ENCODE peak calls at places on chromosomes 16 and 17, in four cellular contexts. B is K562, K is GM12891, G is GM12878. N is an unnamed sample.

GRCh38 chr16:17930280-17930679 is 406.3 kb downstream of the NPIPA8 start:
- DNase-seq in B (no peak), K (no peak), G (no peak), N (no peak)

GRCh38 chr16:3035289-3035971 is 1.3 kb downstream of the BICDL2 start:
- DNase-seq in B (no peak), K (no peak), G (no peak), N (no peak)

GRCh38 chr17:67520282-67520906 is 143.3 kb downstream of the PITPNC1 start:
- DNase-seq in B (no peak), K (no peak), G (no peak), N (peak)

GRCh38 chr16:28475221-28475620 is 3.1 kb upstream of the NPIPB7 start:
- DNase-seq in B (no peak), K (no peak), G (no peak), N (no peak)

GRCh38 chr16:85659805-85660511 is 28.8 kb downstream of the GINS2 start:
- DNase-seq in B (peak), K (peak), G (no peak), N (no peak)

GRCh38 chr16:7284780-7285179 is 47.9 kb upstream of the RBFOX1 start:
- DNase-seq in B (no peak), K (no peak), G (no peak), N (no peak)

GRCh38 chr17:1908699-1909309 is 79.0 kb downstream of the RPA1 start:
- DNase-seq in B (peak), K (no peak), G (no peak), N (peak)

GRCh38 chr17:45266372-45266926 is 4.6 kb upstream of the SPATA32 start:
- DNase-seq in B (no peak), K (no peak), G (no peak), N (no peak)

GRCh38 chr17:80101946-80102706 is 745 bp downstream of the GAA start:
- DNase-seq in B (peak), K (no peak), G (no peak), N (peak)

GRCh38 chr17:78853926-78854394 is 13.3 kb upstream of the USP36 start:
- DNase-seq in B (peak), K (no peak), G (no peak), N (no peak)

GRCh38 chr16:29729116-29729521 is 16.7 kb downstream of the C16orf54 start:
- DNase-seq in B (peak), K (no peak), G (no peak), N (no peak)

GRCh38 chr16:72467157-72467759 is 295.3 kb upstream of the PMFBP1 start:
- DNase-seq in B (peak), K (no peak), G (no peak), N (peak)

GRCh38 chr16:2043296-2043979 is 4.2 kb downstream of the NTHL1 start:
- DNase-seq in B (no peak), K (no peak), G (no peak), N (no peak)

GRCh38 chr16:3152022-3152272 is 17.1 kb downstream of the ZNF213 start:
- DNase-seq in B (no peak), K (no peak), G (no peak), N (peak)

GRCh38 chr17:36117505-36118382 is 14.1 kb downstream of the CCL4 start:
- DNase-seq in B (no peak), K (no peak), G (no peak), N (no peak)

GRCh38 chr17:40104570-40105471 is 4.4 kb upstream of the NR1D1 start:
- DNase-seq in B (no peak), K (no peak), G (no peak), N (no peak)

GRCh38 chr17:81309140-81309858 is 14.2 kb upstream of the SLC38A10 start:
- DNase-seq in B (peak), K (no peak), G (no peak), N (peak)

GRCh38 chr17:58377005-58377660 is 25.1 kb upstream of the SUPT4H1 start:
- DNase-seq in B (no peak), K (no peak), G (no peak), N (no peak)

GRCh38 chr17:21165922-21166598 is 39.3 kb downstream of the DHRS7B start:
- DNase-seq in B (no peak), K (no peak), G (no peak), N (no peak)

GRCh38 chr17:57099165-57099564 is 14.1 kb downstream of the AKAP1 start:
- DNase-seq in B (peak), K (peak), G (no peak), N (no peak)

GRCh38 chr16:2061023-2061422 is 13.2 kb downstream of the TSC2 start:
- DNase-seq in B (no peak), K (no peak), G (no peak), N (no peak)

GRCh38 chr17:67055041-67055443 is 10.7 kb downstream of the CACNG1 start:
- DNase-seq in B (no peak), K (no peak), G (no peak), N (no peak)

GRCh38 chr17:81510798-81511549 is 1.6 kb downstream of the ACTG1 start:
- DNase-seq in B (no peak), K (no peak), G (no peak), N (no peak)

GRCh38 chr17:38587956-38588771 is 17.6 kb downstream of the SRCIN1 start:
- DNase-seq in B (no peak), K (no peak), G (no peak), N (no peak)

GRCh38 chr17:79799174-79799537 is 2.3 kb upstream of the CBX8 start:
- DNase-seq in B (no peak), K (no peak), G (no peak), N (no peak)

GRCh38 chr16:88591577-88592021 is 21.4 kb downstream of the ZC3H18 start:
- DNase-seq in B (no peak), K (no peak), G (peak), N (no peak)

GRCh38 chr17:8163978-8164814 is 1.4 kb upstream of the VAMP2 start:
- DNase-seq in B (peak), K (no peak), G (no peak), N (peak)

GRCh38 chr16:85523602-85524364 is 89.3 kb upstream of the GSE1 start:
- DNase-seq in B (peak), K (no peak), G (no peak), N (peak)

GRCh38 chr17:69462010-69462409 is 47.5 kb downstream of the MAP2K6 start:
- DNase-seq in B (no peak), K (no peak), G (no peak), N (no peak)

GRCh38 chr17:14095630-14096029 is 26.3 kb downstream of the COX10 start:
- DNase-seq in B (no peak), K (no peak), G (no peak), N (no peak)

GRCh38 chr17:57574040-57574513 is 171.0 kb downstream of the CCDC182 start:
- DNase-seq in B (no peak), K (no peak), G (no peak), N (no peak)

GRCh38 chr17:59786213-59786535 is 78.7 kb downstream of the VMP1 start:
- DNase-seq in B (no peak), K (no peak), G (no peak), N (no peak)

GRCh38 chr17:28904800-28905199 is 1.9 kb upstream of the DHRS13 start:
- DNase-seq in B (peak), K (no peak), G (no peak), N (no peak)

GRCh38 chr16:3789375-3790067 is 72.2 kb upstream of the TRAP1 start:
- DNase-seq in B (no peak), K (peak), G (peak), N (no peak)

GRCh38 chr17:6755281-6755680 is 565 bp upstream of the XAF1 start:
- DNase-seq in B (no peak), K (no peak), G (no peak), N (no peak)
- TF ChIP-seq SPI1 in B (peak), K (no peak), G (no peak), N (no peak)

GRCh38 chr17:43732961-43733360 is 25.6 kb downstream of the SOST start:
- DNase-seq in B (no peak), K (no peak), G (no peak), N (no peak)
- TF ChIP-seq SPI1 in B (no peak), K (no peak), G (no peak), N (no peak)

DNA sequence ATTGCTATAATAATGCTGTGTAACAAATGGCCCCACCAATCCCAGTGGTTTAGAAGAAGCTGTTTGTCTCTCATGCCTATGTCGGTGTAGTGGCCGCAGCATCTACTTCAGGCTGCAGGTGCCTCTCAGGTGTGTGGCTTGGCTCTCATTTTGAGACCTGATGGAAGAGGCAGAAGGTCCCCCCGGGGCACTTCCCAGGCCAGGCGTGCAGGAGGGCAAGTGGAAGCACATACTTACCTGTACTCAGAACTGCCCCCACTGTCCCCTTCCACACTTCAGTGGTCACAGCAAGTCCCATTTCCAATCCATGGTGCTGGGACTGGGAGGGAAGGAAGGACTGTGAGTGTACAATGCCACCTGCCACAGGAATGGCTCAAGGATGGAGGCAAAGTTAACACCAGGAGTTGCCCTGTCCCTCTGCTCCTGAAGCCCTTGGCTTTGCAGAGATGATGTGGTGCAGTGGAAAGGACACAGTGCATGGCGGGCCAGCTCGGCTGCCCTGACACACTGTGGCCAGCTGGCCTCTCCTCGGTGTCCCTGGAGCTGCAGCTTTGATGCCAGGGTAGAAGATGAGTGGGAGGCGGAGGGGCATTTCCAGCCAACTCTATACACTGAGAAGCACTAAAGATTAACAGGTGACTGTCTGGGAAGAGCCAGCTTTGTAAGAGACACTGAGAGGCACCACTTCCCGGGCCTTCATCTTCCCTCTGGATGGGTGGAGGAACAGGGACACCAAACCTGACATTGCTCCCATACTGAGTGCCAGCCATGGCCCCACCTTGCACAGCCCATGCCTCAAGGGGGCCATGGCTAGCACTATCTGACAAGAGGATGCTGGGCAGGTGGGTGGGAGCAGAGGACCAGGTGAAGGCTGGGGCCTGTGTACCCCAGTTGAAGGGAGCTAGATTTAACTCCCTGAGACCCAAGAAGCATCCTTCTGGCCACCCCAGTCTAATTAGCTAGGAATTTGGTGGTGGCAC is 105.9 kb downstream of the METRNL start:
- DNase-seq in B (no peak), K (no peak), G (no peak), N (no peak)
- TF ChIP-seq SPI1 in B (no peak), K (no peak), G (no peak), N (no peak)

DNA sequence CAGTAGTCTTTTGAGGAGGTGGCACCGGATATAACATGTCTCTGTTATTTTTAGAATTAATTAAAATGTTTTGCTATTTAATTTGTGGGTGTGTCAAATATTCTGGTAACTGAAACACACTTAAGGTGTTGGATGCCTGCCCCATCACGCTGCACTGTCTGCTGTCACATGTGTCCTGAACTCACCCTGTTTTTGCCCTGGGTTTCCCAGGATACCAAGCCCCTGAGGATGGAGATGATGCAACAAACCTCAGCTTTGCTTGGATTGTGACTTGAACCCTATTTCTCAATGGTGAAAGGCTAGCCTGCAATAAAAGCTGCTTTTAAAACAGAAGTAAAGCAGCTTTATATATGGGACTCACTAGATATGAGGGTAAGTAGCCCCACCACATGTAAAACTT is 11.5 kb upstream of the DUSP14 start:
- DNase-seq in B (no peak), K (no peak), G (no peak), N (no peak)
- TF ChIP-seq SPI1 in B (no peak), K (no peak), G (no peak), N (no peak)

DNA sequence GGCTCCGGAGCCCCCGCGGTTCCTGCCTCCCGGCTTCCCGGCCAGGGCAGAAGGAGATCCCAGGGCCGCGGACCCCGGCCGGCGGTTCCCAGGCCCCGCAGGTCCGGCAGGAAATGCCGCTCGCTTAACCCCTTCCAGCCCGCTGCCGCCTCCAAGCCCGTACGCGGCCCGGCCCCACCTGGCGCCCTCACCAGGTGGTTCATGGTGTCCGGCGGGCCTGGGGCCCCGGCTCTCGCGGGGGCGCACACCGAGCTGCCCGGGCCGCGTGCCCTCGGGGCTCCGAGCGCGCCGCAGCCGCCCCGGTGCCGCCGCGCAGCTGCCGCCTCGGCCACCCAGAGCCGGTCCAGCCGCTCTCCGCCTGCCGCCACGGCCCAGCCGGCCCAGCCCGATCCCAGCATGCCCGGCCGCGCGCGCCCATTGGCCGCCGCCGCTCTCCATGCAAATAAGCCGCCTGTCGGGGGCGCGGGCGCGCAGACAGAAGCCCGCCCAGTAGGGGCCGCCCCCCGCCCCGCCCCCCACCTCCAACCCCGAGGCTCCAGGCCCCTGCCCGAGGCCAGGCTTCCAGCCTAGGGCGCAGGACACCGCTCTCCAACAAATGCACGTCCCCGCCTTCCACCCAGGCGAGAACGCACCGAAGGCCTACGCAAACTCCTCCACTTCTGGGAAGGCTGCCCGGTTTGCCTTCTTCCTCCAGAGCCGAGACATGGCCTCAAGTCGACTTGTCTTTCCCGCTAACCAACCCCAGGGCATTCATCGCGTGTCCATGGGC is at the start of gene BCAR1:
- DNase-seq in B (peak), K (peak), G (no peak), N (no peak)
- TF ChIP-seq SPI1 in B (no peak), K (no peak), G (no peak), N (no peak)

N was measured in HL-60.